ENCODE peak calls at places on chromosomes 4 and X, in nine cellular contexts. I is ovary, B is suprapubic skin, Y is K562, L is SK-N-SH, T is transverse colon, R is tibial nerve, C is H1, W is stomach. P is an unnamed sample. For H3K27me3, the result is how much of the 10 kb centered on the place peaks cover.

GRCh38 chrX:9562851-9563250 is 98.0 kb downstream of the TBL1X start:
- DNase-seq in Y (no peak), T (no peak), L (no peak), I (peak), B (no peak), W (no peak), R (no peak), C (no peak), P (no peak)

GRCh38 chrX:113157496-113157895 is 316.9 kb upstream of the AMOT start:
- DNase-seq in R (no peak), L (no peak), C (no peak), T (no peak), I (no peak), Y (no peak), W (no peak), B (no peak), P (no peak)

GRCh38 chr4:123232439-123232838 is 164.2 kb upstream of the SPRY1 start:
- DNase-seq in B (no peak), I (no peak), R (no peak), L (no peak), Y (no peak), T (no peak), C (no peak), W (no peak), P (no peak)

GRCh38 chr4:40264497-40264896 is 67.7 kb downstream of the RHOH start:
- DNase-seq in I (no peak), T (no peak), Y (no peak), B (no peak), W (no peak), C (no peak), L (no peak), R (no peak), P (no peak)

GRCh38 chrX:110442631-110443030 is 84.0 kb downstream of the RTL9 start:
- DNase-seq in Y (peak), W (no peak), B (no peak), T (no peak), L (peak), C (no peak), I (no peak), R (no peak), P (peak)

GRCh38 chr4:160675550-160675949 is 1488.2 kb downstream of the FSTL5 start:
- DNase-seq in I (no peak), R (no peak), L (no peak), W (no peak), B (no peak), T (no peak), C (no peak), Y (no peak), P (no peak)

GRCh38 chr4:40333921-40334352 is 1.2 kb upstream of the CHRNA9 start:
- DNase-seq in L (peak), I (no peak), Y (peak), T (no peak), B (no peak), W (no peak), R (no peak), C (no peak), P (no peak)

GRCh38 chr4:54090804-54091623 is 8.9 kb upstream of the GSX2 start:
- DNase-seq in L (peak), T (peak), C (no peak), W (peak), R (no peak), Y (peak), I (peak), B (no peak), P (peak)

GRCh38 chrX:27086221-27086620 is 376.9 kb downstream of the PPP4R3C start:
- DNase-seq in T (no peak), R (no peak), L (no peak), C (no peak), I (no peak), W (no peak), B (no peak), Y (no peak), P (no peak)

GRCh38 chr4:8710946-8711345 is 118.4 kb downstream of the CPZ start:
- DNase-seq in C (no peak), Y (no peak), W (no peak), B (peak), R (no peak), I (no peak), T (peak), L (peak), P (no peak)

GRCh38 chr4:177573487-177573886 is 131.2 kb upstream of the AGA start:
- DNase-seq in B (no peak), L (no peak), R (no peak), W (no peak), T (no peak), Y (no peak), I (no peak), C (no peak), P (no peak)

GRCh38 chr4:46649390-46649789 is 259.5 kb upstream of the GABRA2 start:
- DNase-seq in R (no peak), L (no peak), Y (no peak), W (no peak), I (no peak), B (no peak), T (no peak), C (no peak), P (no peak)

GRCh38 chr4:175986-176385 is 51.7 kb downstream of the ZNF718 start:
- DNase-seq in T (no peak), C (no peak), L (no peak), W (no peak), I (no peak), R (no peak), Y (no peak), B (no peak), P (no peak)

GRCh38 chrX:7059214-7059838 is 88.2 kb upstream of the STS start:
- DNase-seq in Y (no peak), W (no peak), R (no peak), I (no peak), L (no peak), T (no peak), C (no peak), B (no peak), P (no peak)

GRCh38 chr4:6582889-6583504 is 8.0 kb downstream of the MAN2B2 start:
- DNase-seq in R (no peak), B (no peak), C (no peak), I (no peak), Y (peak), W (no peak), L (peak), T (no peak), P (no peak)

GRCh38 chr4:96134806-96135205 is 294.9 kb downstream of the PDHA2 start:
- DNase-seq in I (no peak), C (no peak), Y (no peak), W (no peak), T (no peak), R (no peak), B (no peak), L (no peak), P (no peak)

GRCh38 chr4:23717528-23718248 is 172.2 kb downstream of the PPARGC1A start:
- DNase-seq in T (peak), R (no peak), L (peak), Y (peak), B (no peak), I (no peak), W (no peak), C (no peak), P (no peak)

GRCh38 chr4:121256887-121257426 is 92.8 kb upstream of the TNIP3 start:
- DNase-seq in Y (no peak), T (no peak), I (no peak), W (no peak), L (no peak), B (no peak), R (no peak), C (no peak), P (no peak)

GRCh38 chrX:16418650-16419049 is 231.3 kb upstream of the S100G start:
- DNase-seq in R (no peak), T (no peak), I (no peak), L (no peak), B (no peak), Y (no peak), W (no peak), C (no peak), P (no peak)

GRCh38 chrX:16838202-16839066 is 31.7 kb downstream of the RBBP7 start:
- DNase-seq in Y (no peak), I (peak), W (peak), B (no peak), C (no peak), L (no peak), T (peak), R (no peak), P (no peak)

GRCh38 chr4:113908829-113909228 is 70.6 kb downstream of the ARSJ start:
- DNase-seq in I (no peak), B (no peak), W (no peak), C (no peak), L (no peak), T (no peak), R (no peak), Y (no peak), P (no peak)

GRCh38 chrX:18252644-18253359 is 32.1 kb upstream of the BEND2 start:
- DNase-seq in Y (no peak), T (no peak), R (no peak), B (no peak), I (no peak), C (no peak), L (no peak), W (no peak), P (no peak)

GRCh38 chr4:175807596-175807995 is 4.5 kb downstream of the GPM6A start:
- DNase-seq in W (no peak), I (no peak), T (no peak), C (no peak), L (no peak), R (no peak), B (no peak), Y (no peak), P (no peak)

GRCh38 chr4:98939892-98940298 is 11.0 kb upstream of the EIF4E start:
- DNase-seq in L (peak), Y (peak), R (peak), C (no peak), I (no peak), B (no peak), W (no peak), T (no peak), P (no peak)

DNA sequence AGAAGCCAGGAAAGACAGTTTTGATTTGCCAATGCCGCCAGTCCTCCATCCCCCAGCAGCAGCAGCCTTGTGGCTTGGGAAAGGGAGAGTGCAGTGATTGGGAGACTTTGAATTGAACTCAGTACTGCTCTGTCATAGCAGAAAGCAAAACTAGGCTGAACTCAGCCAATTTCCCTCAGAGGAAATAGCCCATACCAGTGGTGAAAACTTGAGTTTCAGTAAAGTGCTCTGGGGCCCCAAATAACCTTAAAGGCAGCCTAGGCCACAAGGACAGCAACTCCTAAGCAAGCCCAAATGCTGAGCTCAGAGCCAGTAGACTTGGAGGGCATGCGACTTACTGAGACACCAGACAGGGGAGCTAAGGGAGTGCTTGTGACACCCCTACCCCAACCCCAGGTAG is 2.0 kb upstream of the PROM1 start:
- DNase-seq in T (no peak), C (no peak), I (no peak), B (no peak), W (no peak), R (no peak), L (no peak), Y (no peak), P (no peak)
- H3K27me3 ChIP-seq in T (under half), C (under half), I (under half), B (half or more), W (under half), R (half or more), L (under half), Y (under half), P (under half)

GRCh38 chr4:151953286-151953685 is 192.5 kb upstream of the GATB start:
- DNase-seq in T (no peak), W (no peak), Y (no peak), C (no peak), L (no peak), R (no peak), I (no peak), B (no peak), P (no peak)

GRCh38 chr4:151952711-151953254 is 192.0 kb upstream of the GATB start:
- DNase-seq in B (no peak), W (no peak), Y (no peak), C (no peak), R (no peak), I (no peak), L (no peak), T (no peak), P (no peak)

GRCh38 chr4:151952137-151952536 is 191.3 kb upstream of the GATB start:
- DNase-seq in C (no peak), R (no peak), W (no peak), I (no peak), T (no peak), B (no peak), L (no peak), Y (no peak), P (no peak)

GRCh38 chr4:151957163-151957562 is 196.4 kb upstream of the GATB start:
- DNase-seq in B (no peak), T (no peak), C (peak), W (no peak), Y (no peak), R (no peak), L (no peak), I (no peak), P (peak)

GRCh38 chr4:151955721-151956340 is 195.0 kb upstream of the GATB start:
- DNase-seq in T (no peak), I (no peak), W (no peak), L (no peak), Y (no peak), B (no peak), R (no peak), C (no peak), P (no peak)
- TF ChIP-seq EP300 in T (no peak), I (no peak), W (no peak), L (no peak), Y (no peak), B (no peak), R (no peak), C (no peak), P (no peak)

GRCh38 chr4:1412376-1413220 is 6.4 kb upstream of the NKX1-1 start:
- DNase-seq in B (no peak), Y (no peak), L (peak), C (no peak), I (no peak), W (peak), T (no peak), R (no peak), P (no peak)
- H3K27me3 ChIP-seq in B (half or more), Y (under half), L (half or more), C (half or more), I (under half), W (under half), T (half or more), R (half or more), P (under half)

DNA sequence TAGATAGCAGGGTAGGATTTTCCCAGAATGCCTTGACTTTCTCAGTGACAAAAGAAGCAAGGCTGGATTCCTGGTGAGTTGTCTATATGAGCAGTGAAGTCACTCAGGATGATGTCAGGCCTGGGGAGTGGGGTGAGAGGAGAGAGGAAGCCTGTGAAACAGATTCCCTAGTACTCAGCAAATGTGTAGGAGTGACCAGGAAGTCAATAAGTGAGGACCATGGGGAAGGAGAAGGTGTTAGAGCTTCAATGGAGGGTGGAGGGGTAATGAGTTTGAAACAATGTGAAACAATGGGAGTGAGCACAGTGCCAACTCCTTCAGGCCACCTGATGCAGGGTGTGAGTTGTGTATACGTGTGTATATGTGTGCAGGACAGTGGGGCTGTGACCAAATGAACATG is 2.4 kb upstream of the SLC9A6 start:
- DNase-seq in B (no peak), Y (no peak), C (no peak), R (no peak), T (no peak), L (no peak), I (no peak), W (no peak), P (no peak)
- TF ChIP-seq EP300 in B (no peak), Y (no peak), C (no peak), R (no peak), T (no peak), L (no peak), I (no peak), W (no peak), P (no peak)

GRCh38 chrX:140509468-140510305 is 4.8 kb upstream of the SOX3 start:
- DNase-seq in Y (no peak), C (no peak), L (peak), W (no peak), B (no peak), I (no peak), R (no peak), T (no peak), P (no peak)
- H3K27me3 ChIP-seq in Y (under half), C (under half), L (half or more), W (under half), B (half or more), I (under half), R (half or more), T (half or more), P (under half)

GRCh38 chr4:14920759-14921313 is 81.4 kb upstream of the CPEB2 start:
- DNase-seq in R (no peak), W (no peak), T (no peak), L (no peak), Y (no peak), I (no peak), C (no peak), B (no peak), P (no peak)
- TF ChIP-seq EP300 in R (no peak), W (no peak), T (no peak), L (no peak), Y (no peak), I (no peak), C (no peak), B (no peak), P (no peak)

GRCh38 chr4:180745019-180745418 is 1498.2 kb upstream of the TENM3 start:
- DNase-seq in I (no peak), L (peak), T (no peak), W (no peak), R (no peak), Y (no peak), B (no peak), C (no peak), P (no peak)
- H3K27me3 ChIP-seq in I (under half), L (under half), T (under half), W (under half), R (under half), Y (under half), B (under half), C (under half), P (under half)

DNA sequence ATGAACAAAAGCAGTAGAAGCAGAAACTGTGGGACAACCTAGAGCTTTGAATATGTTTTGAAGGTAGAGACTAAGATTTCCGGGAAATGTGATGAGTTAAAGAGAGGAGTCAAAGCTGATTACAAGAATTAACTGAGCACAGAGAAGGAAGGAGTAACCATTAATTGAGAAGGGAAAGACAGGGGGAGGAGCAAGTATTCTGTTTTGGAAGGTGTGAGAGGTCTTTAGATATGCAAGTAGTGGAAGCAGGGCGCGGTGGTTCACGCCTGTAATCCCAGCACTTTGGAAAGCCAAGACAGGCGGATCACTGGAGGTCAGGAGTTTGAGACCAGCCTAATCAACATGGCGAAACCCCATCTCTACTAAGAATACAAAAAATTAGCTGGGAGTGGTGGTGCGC is 171.5 kb downstream of the FSTL5 start:
- DNase-seq in Y (no peak), R (no peak), C (no peak), B (no peak), T (no peak), I (no peak), L (no peak), W (no peak), P (no peak)
- TF ChIP-seq EP300 in Y (no peak), R (no peak), C (no peak), B (no peak), T (no peak), I (no peak), L (no peak), W (no peak), P (no peak)